ENCODE peak calls at places on chromosomes 6 and 20, in five cellular contexts. V is GM10248; M is stimulated activated CD4-positive, alpha-beta T cell treated with anti-CD3 and anti-CD28 coated beads, Interleukin-2, amount 100 ng/mL, for 48 hours; Q is endothelial cell of umbilical vein; O is putamen. X is an unnamed sample.

GRCh38 chr6:117681321-117681720 is 6.1 kb downstream of the NUS1 start:
- DNase-seq in V (no peak), O (no peak), M (no peak), Q (peak; percentile 70), X (no peak)

GRCh38 chr6:128841518-128841917 is 41.4 kb upstream of the LAMA2 start:
- DNase-seq in O (no peak), V (no peak), Q (no peak), M (no peak), X (no peak)

GRCh38 chr6:156189195-156189594 is 588.0 kb upstream of the ARID1B start:
- DNase-seq in O (no peak), M (no peak), V (no peak), Q (no peak), X (no peak)

GRCh38 chr20:24064915-24065314 is 76.3 kb upstream of the GGTLC1 start:
- DNase-seq in Q (no peak), V (no peak), O (no peak), M (no peak), X (no peak)

GRCh38 chr6:35432291-35432690 is 19.8 kb upstream of the FANCE start:
- DNase-seq in M (no peak), V (no peak), O (no peak), Q (no peak), X (no peak)

GRCh38 chr6:27238010-27238983 is 9.2 kb upstream of the PRSS16 start:
- DNase-seq in O (no peak), V (no peak), Q (peak; percentile 10), M (no peak), X (no peak)

GRCh38 chr20:21322083-21322710 is 19.1 kb downstream of the XRN2 start:
- DNase-seq in M (no peak), Q (no peak), V (no peak), O (no peak), X (no peak)

GRCh38 chr6:156601821-156602301 is 175.3 kb upstream of the ARID1B start:
- DNase-seq in V (no peak), Q (no peak), O (no peak), M (no peak), X (peak; percentile 21)

GRCh38 chr6:167108278-167108677 is 14.6 kb upstream of the CCR6 start:
- DNase-seq in V (no peak), Q (no peak), M (no peak), O (no peak), X (no peak)

GRCh38 chr6:127914240-127914639 is 13.4 kb upstream of the THEMIS start:
- DNase-seq in O (no peak), V (no peak), M (no peak), Q (no peak), X (no peak)

GRCh38 chr6:61909541-61909940 is 376.5 kb downstream of the KHDRBS2 start:
- DNase-seq in M (no peak), Q (no peak), O (no peak), V (no peak), X (no peak)

GRCh38 chr6:38248500-38249234 is 391.1 kb downstream of the BTBD9 start:
- DNase-seq in Q (no peak), O (no peak), V (no peak), M (no peak), X (no peak)

GRCh38 chr20:13261460-13262301 is 40.6 kb downstream of the ISM1 start:
- DNase-seq in V (peak; percentile 52), Q (peak; percentile 49), M (peak; percentile 61), O (peak; percentile 6), X (peak; percentile 45)

GRCh38 chr20:40545478-40545877 is 143.6 kb downstream of the MAFB start:
- DNase-seq in M (no peak), O (no peak), Q (no peak), V (no peak), X (no peak)

GRCh38 chr6:114284281-114284680 is 58.5 kb downstream of the HS3ST5 start:
- DNase-seq in Q (no peak), M (no peak), O (no peak), V (no peak), X (no peak)

GRCh38 chr20:50491168-50491567 is 19.0 kb upstream of the PTPN1 start:
- DNase-seq in Q (no peak), V (no peak), O (no peak), M (no peak), X (no peak)

GRCh38 chr6:106213660-106214276 is 111.8 kb downstream of the ATG5 start:
- DNase-seq in O (no peak), V (no peak), Q (no peak), M (no peak), X (no peak)

GRCh38 chr20:59138114-59138602 is 25.5 kb upstream of the ZNF831 start:
- DNase-seq in Q (no peak), O (no peak), V (no peak), M (no peak), X (no peak)

GRCh38 chr20:47585087-47585747 is 83.5 kb downstream of the NCOA3 start:
- DNase-seq in Q (no peak), O (no peak), V (peak; percentile 31), M (no peak), X (peak; percentile 41)

GRCh38 chr6:14059791-14060436 is 57.7 kb upstream of the CD83 start:
- DNase-seq in O (no peak), Q (no peak), M (no peak), V (no peak), X (no peak)

GRCh38 chr6:20186981-20187380 is 25.3 kb downstream of the MBOAT1 start:
- DNase-seq in M (no peak), O (no peak), Q (no peak), V (no peak), X (no peak)

GRCh38 chr20:37804584-37805566 is 98.1 kb upstream of the VSTM2L start:
- DNase-seq in Q (no peak), V (peak; percentile 45), O (peak; percentile 60), M (no peak), X (peak; percentile 27)

GRCh38 chr6:52517502-52518278 is 59.2 kb downstream of the TRAM2 start:
- DNase-seq in Q (peak; percentile 94), V (peak; percentile 74), O (peak; percentile 39), M (peak; percentile 21), X (peak; percentile 78)

GRCh38 chr6:108363756-108364356 is 69.0 kb downstream of the AFG1L start:
- DNase-seq in O (no peak), Q (no peak), M (no peak), V (no peak), X (no peak)

GRCh38 chr6:144953552-144954240 is 668.6 kb downstream of the UTRN start:
- DNase-seq in O (no peak), Q (no peak), M (no peak), V (no peak), X (no peak)

GRCh38 chr20:51512645-51513044 is 29.9 kb downstream of the NFATC2 start:
- DNase-seq in M (no peak), O (no peak), V (no peak), Q (no peak), X (no peak)

GRCh38 chr6:166733900-166734299 is 106.8 kb upstream of the RPS6KA2 start:
- DNase-seq in V (no peak), O (no peak), M (no peak), Q (no peak), X (no peak)

GRCh38 chr20:37915800-37916570 is 13.1 kb downstream of the VSTM2L start:
- DNase-seq in M (no peak), V (no peak), O (peak; percentile 71), Q (no peak), X (no peak)

GRCh38 chr6:75436869-75437268 is 56.7 kb downstream of the FILIP1 start:
- DNase-seq in V (no peak), O (no peak), Q (no peak), M (no peak), X (no peak)

GRCh38 chr6:13733178-13733851 is 21.7 kb upstream of the RANBP9 start:
- DNase-seq in M (no peak), O (no peak), Q (no peak), V (no peak), X (no peak)

GRCh38 chr20:13717631-13718044 is 67.1 kb downstream of the ESF1 start:
- DNase-seq in V (peak; percentile 73), O (no peak), Q (no peak), M (no peak), X (peak; percentile 65)

GRCh38 chr20:62741701-62742491 is 33.3 kb downstream of the NTSR1 start:
- DNase-seq in Q (no peak), O (no peak), V (no peak), M (no peak), X (no peak)

GRCh38 chr6:167825759-167826229 is 917 bp upstream of the AFDN start:
- DNase-seq in V (no peak), Q (no peak), O (peak; percentile 26), M (peak; percentile 25), X (no peak)

GRCh38 chr6:147759088-147759487 is 250.6 kb downstream of the SAMD5 start:
- DNase-seq in Q (no peak), O (no peak), V (no peak), M (no peak), X (no peak)

GRCh38 chr20:31652917-31653385 is 15.2 kb downstream of the COX4I2 start:
- DNase-seq in Q (peak; percentile 20), M (no peak), V (no peak), O (no peak), X (no peak)